ENCODE peak calls at places on chromosomes 1 and 21, in nine cellular contexts. J is ovary, V is cardiac muscle cell, N is hepatocyte, W is suprapubic skin, L is Panc1, M is SK-N-SH, T is fibroblast of lung, P is mesendoderm. B is an unnamed sample. For H3K4me1, the result is how much of the 10 kb centered on the place peaks cover.

GRCh38 chr1:27572679-27573426 is 31.1 kb downstream of the AHDC1 start:
- DNase-seq in J (no peak), V (peak), N (peak), W (no peak), L (no peak), M (no peak), T (no peak), P (peak), B (peak)

GRCh38 chr1:62089570-62089969 is 105.1 kb upstream of the L1TD1 start:
- DNase-seq in J (no peak), V (no peak), N (no peak), W (no peak), L (no peak), M (no peak), T (no peak), P (no peak), B (no peak)

GRCh38 chr1:7856345-7856744 is 3.5 kb upstream of the UTS2 start:
- DNase-seq in J (no peak), V (no peak), N (no peak), W (no peak), L (no peak), M (no peak), T (no peak), P (peak), B (no peak)

GRCh38 chr1:67294836-67295622 is 12.6 kb upstream of the IL12RB2 start:
- DNase-seq in J (no peak), V (no peak), N (no peak), W (no peak), L (no peak), M (no peak), T (no peak), P (peak), B (no peak)

GRCh38 chr1:85179517-85179916 is 21.3 kb downstream of the SYDE2 start:
- DNase-seq in J (no peak), V (no peak), N (no peak), W (no peak), L (no peak), M (no peak), T (no peak), P (no peak), B (no peak)

GRCh38 chr1:228647523-228648444 is 87.5 kb upstream of the RHOU start:
- DNase-seq in J (peak), V (peak), N (peak), W (peak), L (peak), M (peak), T (peak), P (peak), B (peak)

GRCh38 chr1:88883156-88883555 is 8.2 kb downstream of the GTF2B start:
- DNase-seq in J (no peak), V (no peak), N (no peak), W (no peak), L (no peak), M (no peak), T (no peak), P (no peak), B (no peak)

GRCh38 chr1:169590932-169591331 is 4.7 kb upstream of the F5 start:
- DNase-seq in J (no peak), V (no peak), N (no peak), W (no peak), L (no peak), M (no peak), T (no peak), P (no peak), B (no peak)

GRCh38 chr1:203099121-203099520 is 13.3 kb upstream of the MYOG start:
- DNase-seq in J (no peak), V (no peak), N (no peak), W (no peak), L (no peak), M (no peak), T (no peak), P (no peak), B (no peak)

GRCh38 chr1:80217377-80217986 is 1211.0 kb upstream of the ADGRL4 start:
- DNase-seq in J (no peak), V (peak), N (peak), W (no peak), L (peak), M (peak), T (peak), P (peak), B (no peak)

GRCh38 chr1:235953801-235954200 is 87.1 kb upstream of the LYST start:
- DNase-seq in J (no peak), V (no peak), N (no peak), W (no peak), L (no peak), M (no peak), T (peak), P (no peak), B (no peak)

GRCh38 chr1:178931843-178932551 is 61.1 kb upstream of the ANGPTL1 start:
- DNase-seq in J (peak), V (no peak), N (peak), W (peak), L (no peak), M (no peak), T (peak), P (no peak), B (peak)

GRCh38 chr1:224559971-224560728 is 56.0 kb upstream of the CNIH3 start:
- DNase-seq in J (no peak), V (no peak), N (no peak), W (no peak), L (no peak), M (no peak), T (no peak), P (no peak), B (no peak)

GRCh38 chr21:16587671-16588379 is 858.0 kb downstream of the USP25 start:
- DNase-seq in J (peak), V (no peak), N (peak), W (peak), L (no peak), M (peak), T (peak), P (no peak), B (peak)

GRCh38 chr1:109789771-109790170 is 26.0 kb upstream of the EPS8L3 start:
- DNase-seq in J (no peak), V (no peak), N (no peak), W (peak), L (no peak), M (peak), T (no peak), P (no peak), B (peak)

GRCh38 chr1:109776911-109777310 is 13.2 kb upstream of the EPS8L3 start:
- DNase-seq in J (peak), V (peak), N (peak), W (peak), L (peak), M (peak), T (peak), P (peak), B (peak)

GRCh38 chr1:112807999-112808398 is 92.9 kb upstream of the PPM1J start:
- DNase-seq in J (no peak), V (no peak), N (no peak), W (no peak), L (no peak), M (no peak), T (no peak), P (no peak), B (no peak)

GRCh38 chr1:30847358-30847972 is 61.1 kb downstream of the SDC3 start:
- DNase-seq in J (peak), V (no peak), N (peak), W (peak), L (no peak), M (no peak), T (peak), P (peak), B (peak)

GRCh38 chr1:100530901-100531487 is 6.9 kb upstream of the GPR88 start:
- DNase-seq in J (no peak), V (no peak), N (no peak), W (no peak), L (no peak), M (no peak), T (peak), P (no peak), B (no peak)

GRCh38 chr1:112956503-112957132 is 622 bp upstream of the SLC16A1 start:
- DNase-seq in J (no peak), V (no peak), N (peak), W (peak), L (no peak), M (no peak), T (no peak), P (peak), B (peak)

GRCh38 chr1:7174980-7175379 is 389.7 kb downstream of the CAMTA1 start:
- DNase-seq in J (no peak), V (no peak), N (no peak), W (no peak), L (no peak), M (no peak), T (no peak), P (no peak), B (no peak)

GRCh38 chr1:9331558-9332346 is 39.1 kb downstream of the SPSB1 start:
- DNase-seq in J (no peak), V (no peak), N (no peak), W (no peak), L (no peak), M (no peak), T (no peak), P (no peak), B (no peak)

GRCh38 chr1:31531177-31532000 is 44.9 kb upstream of the TINAGL1 start:
- DNase-seq in J (no peak), V (no peak), N (no peak), W (no peak), L (no peak), M (peak), T (peak), P (peak), B (no peak)

GRCh38 chr1:211648336-211648735 is 27.1 kb downstream of the NEK2 start:
- DNase-seq in J (no peak), V (peak), N (peak), W (no peak), L (no peak), M (no peak), T (no peak), P (peak), B (no peak)

GRCh38 chr1:38154089-38154470 is 107.5 kb upstream of the POU3F1 start:
- DNase-seq in J (no peak), V (no peak), N (no peak), W (no peak), L (no peak), M (no peak), T (no peak), P (no peak), B (no peak)

GRCh38 chr1:245952383-245952989 is 554.6 kb downstream of the SMYD3 start:
- DNase-seq in J (no peak), V (no peak), N (no peak), W (no peak), L (no peak), M (no peak), T (no peak), P (no peak), B (no peak)

GRCh38 chr21:44765231-44766013 is 36.2 kb downstream of the UBE2G2 start:
- DNase-seq in J (no peak), V (no peak), N (no peak), W (no peak), L (no peak), M (peak), T (no peak), P (peak), B (no peak)

GRCh38 chr1:100353988-100354387 is 1.7 kb downstream of the CDC14A start:
- DNase-seq in J (no peak), V (peak), N (peak), W (no peak), L (no peak), M (peak), T (no peak), P (peak), B (no peak)

GRCh38 chr1:107480548-107480947 is 339.7 kb downstream of the NTNG1 start:
- DNase-seq in J (no peak), V (no peak), N (no peak), W (no peak), L (no peak), M (peak), T (peak), P (no peak), B (no peak)

GRCh38 chr1:227428803-227429202 is 110.5 kb upstream of the CDC42BPA start:
- DNase-seq in J (no peak), V (no peak), N (peak), W (no peak), L (no peak), M (no peak), T (peak), P (no peak), B (no peak)

GRCh38 chr21:32653326-32653901 is 41.2 kb upstream of the CFAP298 start:
- DNase-seq in J (no peak), V (peak), N (peak), W (no peak), L (peak), M (peak), T (peak), P (peak), B (no peak)

DNA sequence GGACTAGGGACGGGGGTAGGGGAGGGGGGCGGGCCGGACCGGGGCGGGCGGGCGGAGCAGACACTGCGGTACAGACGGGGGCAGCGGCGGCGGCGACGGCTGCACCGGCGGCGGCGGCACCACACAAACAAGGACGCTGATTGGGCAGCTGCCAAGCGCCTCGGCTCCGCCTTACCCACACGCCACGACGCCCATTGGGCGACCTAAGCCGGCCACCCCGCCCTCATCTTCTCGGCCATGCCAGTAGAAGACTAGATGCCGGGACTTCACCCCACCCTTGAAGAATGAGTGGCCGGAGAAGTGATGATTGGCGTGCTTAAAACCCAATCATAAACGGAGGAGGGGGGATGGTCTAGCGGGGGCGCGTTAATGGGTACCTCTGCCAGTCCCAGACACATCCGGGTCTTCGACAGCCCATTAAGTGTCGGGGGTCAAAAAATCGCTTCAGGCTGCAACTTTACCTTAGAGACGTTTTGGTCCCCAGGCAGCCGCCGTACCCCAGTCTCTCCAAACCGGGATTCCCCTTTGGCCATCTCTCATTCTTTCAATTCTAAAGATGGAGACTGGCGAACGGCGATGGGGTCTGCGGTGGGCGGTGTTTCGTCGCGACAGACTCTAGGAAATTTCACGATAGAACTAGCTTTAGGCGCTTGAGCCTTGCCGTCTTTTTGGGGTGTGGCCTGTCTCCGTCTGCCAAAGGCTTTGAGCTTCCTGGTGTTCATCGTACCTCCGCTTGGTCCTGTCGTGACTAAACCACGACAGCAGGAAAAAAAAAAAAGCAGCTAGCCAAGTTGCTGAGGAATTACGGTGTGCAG is at the start of gene GATAD2B:
- DNase-seq in J (peak), V (peak), N (peak), W (peak), L (peak), M (peak), T (peak), P (peak), B (peak)
- H3K4me1 ChIP-seq in J (under half), V (under half), N (under half), W (under half), L (under half), M (under half), T (under half), P (under half), B (under half)

DNA sequence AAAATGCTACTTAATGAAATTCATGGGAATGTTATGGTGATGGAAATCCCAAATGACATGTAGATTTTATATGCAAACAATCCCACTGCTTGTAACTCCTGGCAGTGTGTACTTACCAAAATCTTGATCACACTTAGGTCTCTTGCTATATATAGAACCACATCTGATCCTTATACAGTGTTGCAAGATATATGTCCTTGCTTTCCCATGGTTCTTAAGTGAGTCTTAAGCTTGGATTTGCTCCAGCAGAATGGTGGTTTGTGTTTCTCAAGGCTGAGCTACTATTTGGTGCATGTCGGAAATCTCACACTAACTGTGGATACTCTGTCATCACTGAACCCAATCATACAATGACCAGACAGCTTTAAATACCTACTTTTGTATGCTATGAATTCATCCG is 50.0 kb downstream of the KCNJ15 start:
- DNase-seq in J (no peak), V (no peak), N (peak), W (no peak), L (no peak), M (no peak), T (peak), P (no peak), B (no peak)
- H3K4me1 ChIP-seq in J (under half), V (under half), N (under half), W (under half), L (under half), M (under half), T (under half), P (under half), B (under half)

GRCh38 chr1:155649689-155650088 is 38.9 kb downstream of the YY1AP1 start:
- DNase-seq in J (no peak), V (no peak), N (no peak), W (no peak), L (no peak), M (no peak), T (no peak), P (no peak), B (no peak)

GRCh38 chr1:155648207-155649147 is 38.5 kb downstream of the MSTO1 start:
- DNase-seq in J (no peak), V (peak), N (peak), W (no peak), L (no peak), M (peak), T (peak), P (peak), B (peak)

GRCh38 chr1:155650231-155650757 is 38.3 kb downstream of the YY1AP1 start:
- DNase-seq in J (no peak), V (no peak), N (no peak), W (no peak), L (no peak), M (no peak), T (no peak), P (no peak), B (no peak)

GRCh38 chr1:155651861-155652661 is 36.5 kb downstream of the YY1AP1 start:
- DNase-seq in J (no peak), V (no peak), N (no peak), W (no peak), L (no peak), M (no peak), T (no peak), P (peak), B (no peak)

GRCh38 chr1:155652951-155653350 is 35.6 kb downstream of the YY1AP1 start:
- DNase-seq in J (no peak), V (no peak), N (no peak), W (no peak), L (no peak), M (no peak), T (no peak), P (no peak), B (no peak)
- H3K4me1 ChIP-seq in J (under half), V (under half), N (under half), W (under half), L (under half), M (under half), T (under half), P (under half), B (under half)

GRCh38 chr1:35633526-35633925 is 7.8 kb downstream of the PSMB2 start:
- DNase-seq in J (no peak), V (no peak), N (no peak), W (no peak), L (no peak), M (no peak), T (no peak), P (no peak), B (no peak)

GRCh38 chr1:35629051-35629450 is 12.3 kb downstream of the PSMB2 start:
- DNase-seq in J (no peak), V (no peak), N (peak), W (no peak), L (no peak), M (no peak), T (no peak), P (no peak), B (no peak)

DNA sequence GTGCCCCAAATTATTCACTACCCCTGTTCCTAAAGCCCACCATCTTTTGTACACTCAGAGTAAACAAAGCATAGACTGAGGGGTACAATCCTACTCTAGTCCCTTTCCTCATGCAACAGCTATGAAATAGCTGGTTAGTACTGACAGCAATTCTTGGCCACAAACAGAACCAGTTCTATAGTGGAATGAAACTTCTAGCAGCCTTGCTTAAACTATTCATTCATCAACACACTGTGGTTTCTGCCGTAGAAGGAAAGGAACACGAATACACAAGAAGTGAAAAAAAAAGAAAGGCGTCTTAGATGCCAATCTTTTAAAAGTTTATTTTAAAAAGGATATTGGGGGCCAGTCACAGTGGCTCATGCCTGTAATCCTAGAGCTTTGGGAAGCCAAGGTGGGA is 9.9 kb downstream of the PSMB2 start:
- DNase-seq in J (no peak), V (no peak), N (no peak), W (no peak), L (no peak), M (no peak), T (no peak), P (no peak), B (no peak)
- H3K4me1 ChIP-seq in J (under half), V (under half), N (under half), W (under half), L (under half), M (under half), T (under half), P (under half), B (under half)

DNA sequence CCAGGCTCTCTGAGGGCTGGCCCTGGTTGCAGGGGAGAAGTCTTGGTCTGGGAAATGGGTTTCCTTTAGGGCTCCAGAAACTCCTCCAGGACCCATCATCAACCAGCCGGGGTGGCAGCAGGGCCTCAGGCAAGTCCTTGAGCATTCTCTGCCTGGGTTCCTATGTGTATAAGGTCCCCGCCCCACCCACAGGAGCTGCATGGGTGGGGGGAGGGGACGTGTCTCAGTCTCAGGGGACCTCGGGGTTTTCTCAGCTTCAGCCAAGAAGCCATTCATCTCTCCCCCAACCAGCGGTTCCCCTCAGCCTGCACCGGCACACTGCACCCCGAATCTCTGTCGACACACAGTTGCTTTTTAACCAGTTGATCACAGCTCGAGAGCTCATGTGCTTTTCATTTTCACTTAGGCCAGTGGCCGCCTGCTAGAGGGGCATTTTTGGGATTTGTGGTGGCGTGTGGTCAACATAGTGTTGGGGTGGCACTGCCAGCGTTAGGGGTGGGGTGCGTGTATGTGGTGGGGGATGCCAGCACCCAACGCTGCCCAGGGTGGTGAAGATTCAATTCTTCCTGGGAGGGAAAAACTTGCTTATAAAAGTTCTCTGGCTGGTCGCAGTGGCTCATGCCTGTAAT is 6.5 kb downstream of the RUNX3 start:
- DNase-seq in J (no peak), V (no peak), N (no peak), W (no peak), L (no peak), M (no peak), T (no peak), P (no peak), B (no peak)
- H3K4me1 ChIP-seq in J (under half), V (under half), N (under half), W (under half), L (under half), M (under half), T (under half), P (under half), B (under half)

GRCh38 chr1:33377750-33378149 is 53.1 kb downstream of the PHC2 start:
- DNase-seq in J (no peak), V (no peak), N (no peak), W (no peak), L (no peak), M (no peak), T (peak), P (no peak), B (no peak)
- H3K4me1 ChIP-seq in J (under half), V (under half), N (under half), W (under half), L (under half), M (under half), T (under half), P (under half), B (under half)

GRCh38 chr1:183370399-183371058 is 47.7 kb downstream of the NMNAT2 start:
- DNase-seq in J (no peak), V (peak), N (no peak), W (no peak), L (no peak), M (no peak), T (no peak), P (no peak), B (no peak)
- H3K4me1 ChIP-seq in J (under half), V (under half), N (under half), W (under half), L (under half), M (under half), T (under half), P (under half), B (under half)

GRCh38 chr1:160552425-160552824 is 26.9 kb downstream of the CD84 start:
- DNase-seq in J (no peak), V (no peak), N (no peak), W (no peak), L (no peak), M (no peak), T (no peak), P (no peak), B (no peak)
- H3K4me1 ChIP-seq in J (under half), V (under half), N (under half), W (under half), L (under half), M (under half), T (under half), P (under half), B (under half)

B was measured in tibial artery.